ENCODE peak calls at places on chromosomes 6 and 20, in eight cellular contexts. Y is body of pancreas, O is A549, R is IMR-90, H is AG04450, J is esophagus squamous epithelium, M is keratinocyte, X is colonic mucosa. A is an unnamed sample.
A peak's percentile ranks its signal among the peaks of the same experiment; 100 is the strongest.

GRCh38 chr6:52325695-52326471 is 36.1 kb upstream of the PAQR8 start:
- DNase-seq in X (peak; percentile 66), O (no peak), R (no peak), M (no peak), J (no peak), H (no peak), Y (no peak), A (peak; percentile 28)

GRCh38 chr6:144543006-144543871 is 258.1 kb downstream of the UTRN start:
- DNase-seq in M (no peak), H (no peak), J (no peak), R (peak; percentile 60), O (no peak), Y (no peak), X (no peak), A (no peak)

GRCh38 chr6:19478992-19479391 is 358.2 kb upstream of the ID4 start:
- DNase-seq in O (no peak), X (no peak), R (peak; percentile 11), M (no peak), J (no peak), H (no peak), Y (no peak), A (peak; percentile 24)

GRCh38 chr6:133236898-133237297 is 4.3 kb upstream of the EYA4 start:
- DNase-seq in X (no peak), Y (no peak), J (no peak), H (peak; percentile 63), M (no peak), O (no peak), R (peak; percentile 92), A (no peak)

GRCh38 chr6:7235712-7236311 is 77.2 kb downstream of the SSR1 start:
- DNase-seq in M (no peak), R (no peak), X (peak; percentile 63), J (no peak), O (no peak), Y (peak; percentile 89), H (no peak), A (no peak)

GRCh38 chr6:170253226-170253909 is 37.5 kb downstream of the DLL1 start:
- DNase-seq in H (no peak), O (no peak), J (no peak), X (no peak), R (no peak), Y (no peak), M (no peak), A (no peak)

GRCh38 chr6:109800771-109801170 is 109.7 kb downstream of the FIG4 start:
- DNase-seq in M (no peak), X (no peak), O (no peak), R (no peak), Y (no peak), H (no peak), J (no peak), A (no peak)

GRCh38 chr6:149026530-149026942 is 279.7 kb downstream of the UST start:
- DNase-seq in M (peak; percentile 38), O (no peak), H (peak; percentile 92), R (peak; percentile 98), X (peak; percentile 38), Y (no peak), J (no peak), A (peak; percentile 51)

GRCh38 chr6:151962246-151962846 is 154.9 kb downstream of the ESR1 start:
- DNase-seq in O (no peak), R (no peak), H (no peak), M (no peak), Y (no peak), X (no peak), J (no peak), A (no peak)

GRCh38 chr6:137224890-137225198 is 5.7 kb upstream of the IFNGR1 start:
- DNase-seq in M (no peak), X (no peak), H (no peak), J (no peak), O (no peak), Y (peak; percentile 66), R (no peak), A (no peak)

GRCh38 chr6:77341058-77341986 is 122.0 kb downstream of the HTR1B start:
- DNase-seq in H (no peak), M (no peak), X (no peak), R (no peak), O (no peak), J (no peak), Y (peak; percentile 76), A (peak; percentile 82)

GRCh38 chr6:155351273-155352129 is 37.2 kb upstream of the TFB1M start:
- DNase-seq in H (no peak), O (no peak), R (no peak), Y (no peak), J (no peak), M (no peak), X (no peak), A (no peak)

GRCh38 chr20:57651977-57652864 is 32.0 kb upstream of the ZBP1 start:
- DNase-seq in Y (no peak), J (no peak), R (no peak), O (peak; percentile 0), M (no peak), H (no peak), X (peak; percentile 16), A (peak; percentile 13)

GRCh38 chr6:149766156-149766768 is 16.7 kb downstream of the PCMT1 start:
- DNase-seq in R (peak; percentile 61), X (peak; percentile 23), M (no peak), H (no peak), O (no peak), J (no peak), Y (peak; percentile 22), A (peak; percentile 42)

GRCh38 chr20:20184149-20184548 is 131.8 kb downstream of the CFAP61 start:
- DNase-seq in M (no peak), R (no peak), X (no peak), Y (no peak), J (no peak), O (no peak), H (no peak), A (no peak)

GRCh38 chr6:76682842-76683241 is 610.4 kb upstream of the IMPG1 start:
- DNase-seq in M (no peak), O (no peak), Y (no peak), J (no peak), H (no peak), R (peak; percentile 10), X (no peak), A (no peak)

GRCh38 chr6:145809211-145809610 is 5.4 kb downstream of the FBXO30 start:
- DNase-seq in Y (no peak), H (no peak), J (no peak), X (no peak), M (no peak), R (no peak), O (no peak), A (no peak)

GRCh38 chr6:133817460-133818047 is 71.4 kb upstream of the TCF21 start:
- DNase-seq in O (no peak), J (no peak), X (peak; percentile 40), R (no peak), Y (no peak), M (no peak), H (no peak), A (peak; percentile 79)

GRCh38 chr6:42783876-42784738 is 2.3 kb downstream of the BICRAL start:
- DNase-seq in J (no peak), M (no peak), H (no peak), X (no peak), R (no peak), O (no peak), Y (no peak), A (no peak)

GRCh38 chr20:9200620-9201019 is 131.7 kb downstream of the PLCB4 start:
- DNase-seq in M (no peak), R (peak; percentile 68), Y (no peak), X (no peak), J (no peak), H (no peak), O (peak; percentile 77), A (no peak)

GRCh38 chr6:145028144-145028818 is 707.0 kb downstream of the EPM2A start:
- DNase-seq in O (peak; percentile 28), R (peak; percentile 33), M (peak; percentile 2), Y (peak; percentile 18), X (peak; percentile 39), J (no peak), H (no peak), A (peak; percentile 25)

GRCh38 chr20:46573788-46574581 is 23.5 kb upstream of the OCSTAMP start:
- DNase-seq in Y (no peak), J (no peak), R (peak; percentile 45), O (no peak), H (no peak), X (no peak), M (no peak), A (no peak)
- H3K27ac ChIP-seq in Y (no peak overlapping the region), J (no peak overlapping the region), R (no peak overlapping the region), O (no peak overlapping the region), H (no peak overlapping the region), X (no peak overlapping the region), M (no peak overlapping the region), A (no peak overlapping the region)

GRCh38 chr6:148002067-148002466 is 340.6 kb upstream of the SASH1 start:
- DNase-seq in R (no peak), Y (no peak), J (no peak), M (no peak), H (no peak), O (no peak), X (no peak), A (no peak)
- H3K4me3 ChIP-seq in R (no peak overlapping the region), Y (no peak overlapping the region), J (no peak overlapping the region), M (no peak overlapping the region), H (no peak overlapping the region), O (no peak overlapping the region), X (no peak overlapping the region), A (no peak overlapping the region)

GRCh38 chr6:39816744-39817143 is 24.6 kb downstream of the DAAM2 start:
- DNase-seq in J (no peak), X (no peak), H (no peak), Y (no peak), O (no peak), R (peak; percentile 55), M (no peak), A (peak; percentile 49)

GRCh38 chr6:39820553-39820952 is 28.4 kb downstream of the DAAM2 start:
- DNase-seq in R (no peak), X (no peak), J (no peak), O (no peak), M (no peak), H (no peak), Y (no peak), A (no peak)

GRCh38 chr6:39819226-39819625 is 27.1 kb downstream of the DAAM2 start:
- DNase-seq in O (no peak), H (no peak), R (peak; percentile 37), X (no peak), J (no peak), Y (no peak), M (no peak), A (no peak)

GRCh38 chr6:39819676-39820075 is 27.5 kb downstream of the DAAM2 start:
- DNase-seq in Y (no peak), M (no peak), H (no peak), R (no peak), X (no peak), J (no peak), O (no peak), A (no peak)

DNA sequence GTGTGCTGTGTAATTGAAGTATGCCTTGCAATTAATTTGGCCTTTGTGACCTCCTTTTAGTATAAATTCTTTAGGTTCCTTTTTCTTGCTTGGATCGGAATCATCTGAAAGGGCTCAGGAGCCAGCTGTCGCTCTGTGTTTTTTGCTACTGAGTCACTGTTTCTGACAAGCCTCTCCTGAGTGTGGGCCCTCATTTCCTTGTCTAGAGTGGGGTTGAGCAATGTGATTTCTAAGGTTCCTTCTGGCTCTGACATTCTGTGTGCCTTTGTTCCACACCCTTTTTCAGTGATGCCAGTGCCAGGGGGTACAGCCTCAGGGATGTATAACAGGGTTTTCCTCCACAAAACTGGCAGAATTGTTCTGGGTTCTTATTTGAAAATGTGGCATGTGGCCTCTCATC is 26.5 kb downstream of the DAAM2 start:
- DNase-seq in H (no peak), M (no peak), Y (peak; percentile 44), J (no peak), R (peak; percentile 24), X (no peak), O (no peak), A (no peak)
- H3K27ac ChIP-seq in H (peak overlapping the region; percentile 31), M (no peak overlapping the region), Y (no peak overlapping the region), J (peak overlapping the region; percentile 79), R (peak overlapping the region; percentile 62), X (no peak overlapping the region), O (no peak overlapping the region), A (no peak overlapping the region)

GRCh38 chr20:36155629-36155971 is 1.1 kb downstream of the EPB41L1 start:
- DNase-seq in O (no peak), J (no peak), Y (no peak), X (no peak), H (no peak), M (no peak), R (no peak), A (no peak)
- H3K4me3 ChIP-seq in O (peak overlapping the region; percentile 80), J (no peak overlapping the region), Y (no peak overlapping the region), X (no peak overlapping the region), H (peak overlapping the region; percentile 84), M (no peak overlapping the region), R (no peak overlapping the region), A (no peak overlapping the region)